ENCODE peak calls at places on chromosomes 3 and 15, in seven cellular contexts. One of them, this sample, is unnamed.

GRCh38 chr3:197366301-197367044 is 68.1 kb upstream of the DLG1 start:
- DNase-seq in AG04450: no peak
- DNase-seq in ovary: no peak
- DNase-seq in progenitor cell of endocrine pancreas: no peak
- DNase-seq in astrocyte: peak
- DNase-seq in breast epithelium: peak
- DNase-seq in mesothelial cell of epicardium: no peak
- DNase-seq in this sample: peak

GRCh38 chr3:114221165-114221880 is 16.1 kb downstream of the ZNF80 start:
- DNase-seq in astrocyte: peak
- DNase-seq in mesothelial cell of epicardium: no peak
- DNase-seq in progenitor cell of endocrine pancreas: no peak
- DNase-seq in ovary: no peak
- DNase-seq in breast epithelium: no peak
- DNase-seq in AG04450: no peak
- DNase-seq in this sample: peak

GRCh38 chr15:45785897-45786296 is 151.1 kb downstream of the SQOR start:
- DNase-seq in breast epithelium: no peak
- DNase-seq in AG04450: no peak
- DNase-seq in mesothelial cell of epicardium: no peak
- DNase-seq in progenitor cell of endocrine pancreas: no peak
- DNase-seq in astrocyte: no peak
- DNase-seq in ovary: no peak
- DNase-seq in this sample: no peak

GRCh38 chr3:5122741-5123706 is 932 bp downstream of the ARL8B start:
- DNase-seq in mesothelial cell of epicardium: no peak
- DNase-seq in astrocyte: peak
- DNase-seq in breast epithelium: peak
- DNase-seq in ovary: no peak
- DNase-seq in AG04450: no peak
- DNase-seq in progenitor cell of endocrine pancreas: no peak
- DNase-seq in this sample: peak

GRCh38 chr3:102537122-102537521 is 102.3 kb downstream of the ZPLD1 start:
- DNase-seq in progenitor cell of endocrine pancreas: no peak
- DNase-seq in AG04450: no peak
- DNase-seq in ovary: no peak
- DNase-seq in astrocyte: no peak
- DNase-seq in mesothelial cell of epicardium: no peak
- DNase-seq in breast epithelium: no peak
- DNase-seq in this sample: no peak

GRCh38 chr3:17420668-17421067 is 321.8 kb downstream of the TBC1D5 start:
- DNase-seq in mesothelial cell of epicardium: no peak
- DNase-seq in progenitor cell of endocrine pancreas: no peak
- DNase-seq in AG04450: no peak
- DNase-seq in breast epithelium: no peak
- DNase-seq in ovary: no peak
- DNase-seq in astrocyte: no peak
- DNase-seq in this sample: no peak

GRCh38 chr15:58472221-58472620 is 40.4 kb downstream of the LIPC start:
- DNase-seq in progenitor cell of endocrine pancreas: no peak
- DNase-seq in ovary: no peak
- DNase-seq in breast epithelium: no peak
- DNase-seq in mesothelial cell of epicardium: no peak
- DNase-seq in AG04450: no peak
- DNase-seq in astrocyte: no peak
- DNase-seq in this sample: no peak

GRCh38 chr3:172751188-172751571 is 654 bp downstream of the ECT2 start:
- DNase-seq in progenitor cell of endocrine pancreas: no peak
- DNase-seq in ovary: no peak
- DNase-seq in AG04450: no peak
- DNase-seq in astrocyte: no peak
- DNase-seq in mesothelial cell of epicardium: no peak
- DNase-seq in breast epithelium: no peak
- DNase-seq in this sample: peak

GRCh38 chr15:51768018-51768417 is 16.6 kb downstream of the TMOD2 start:
- DNase-seq in progenitor cell of endocrine pancreas: no peak
- DNase-seq in AG04450: no peak
- DNase-seq in ovary: no peak
- DNase-seq in breast epithelium: no peak
- DNase-seq in astrocyte: no peak
- DNase-seq in mesothelial cell of epicardium: no peak
- DNase-seq in this sample: no peak

GRCh38 chr3:65356331-65357286 is 668.8 kb upstream of the ADAMTS9 start:
- DNase-seq in progenitor cell of endocrine pancreas: peak
- DNase-seq in mesothelial cell of epicardium: no peak
- DNase-seq in breast epithelium: no peak
- DNase-seq in astrocyte: no peak
- DNase-seq in AG04450: no peak
- DNase-seq in ovary: peak
- DNase-seq in this sample: peak

GRCh38 chr3:107085261-107085660 is 292.0 kb upstream of the CCDC54 start:
- DNase-seq in ovary: no peak
- DNase-seq in progenitor cell of endocrine pancreas: no peak
- DNase-seq in astrocyte: peak
- DNase-seq in mesothelial cell of epicardium: no peak
- DNase-seq in breast epithelium: no peak
- DNase-seq in AG04450: no peak
- DNase-seq in this sample: peak

GRCh38 chr3:147940846-147941245 is 531.7 kb downstream of the ZIC1 start:
- DNase-seq in progenitor cell of endocrine pancreas: no peak
- DNase-seq in mesothelial cell of epicardium: no peak
- DNase-seq in AG04450: no peak
- DNase-seq in breast epithelium: no peak
- DNase-seq in ovary: no peak
- DNase-seq in astrocyte: no peak
- DNase-seq in this sample: no peak

GRCh38 chr15:97995881-97996603 is 35.5 kb downstream of the ARRDC4 start:
- DNase-seq in breast epithelium: peak
- DNase-seq in progenitor cell of endocrine pancreas: no peak
- DNase-seq in mesothelial cell of epicardium: no peak
- DNase-seq in astrocyte: no peak
- DNase-seq in AG04450: no peak
- DNase-seq in ovary: no peak
- DNase-seq in this sample: peak

GRCh38 chr15:64029633-64030032 is 16.7 kb downstream of the DAPK2 start:
- DNase-seq in AG04450: no peak
- DNase-seq in breast epithelium: no peak
- DNase-seq in astrocyte: no peak
- DNase-seq in mesothelial cell of epicardium: no peak
- DNase-seq in progenitor cell of endocrine pancreas: no peak
- DNase-seq in ovary: no peak
- DNase-seq in this sample: no peak

GRCh38 chr3:14980689-14981088 is 33.3 kb downstream of the NR2C2 start:
- DNase-seq in astrocyte: no peak
- DNase-seq in breast epithelium: no peak
- DNase-seq in progenitor cell of endocrine pancreas: no peak
- DNase-seq in ovary: no peak
- DNase-seq in AG04450: no peak
- DNase-seq in mesothelial cell of epicardium: no peak
- DNase-seq in this sample: no peak

GRCh38 chr3:67362686-67363085 is 291.7 kb downstream of the SUCLG2 start:
- DNase-seq in breast epithelium: no peak
- DNase-seq in progenitor cell of endocrine pancreas: no peak
- DNase-seq in AG04450: no peak
- DNase-seq in ovary: no peak
- DNase-seq in mesothelial cell of epicardium: no peak
- DNase-seq in astrocyte: peak
- DNase-seq in this sample: no peak

GRCh38 chr15:62141643-62142588 is 23.2 kb downstream of the C2CD4B start:
- DNase-seq in breast epithelium: no peak
- DNase-seq in mesothelial cell of epicardium: no peak
- DNase-seq in ovary: no peak
- DNase-seq in progenitor cell of endocrine pancreas: no peak
- DNase-seq in AG04450: no peak
- DNase-seq in astrocyte: peak
- DNase-seq in this sample: no peak

GRCh38 chr15:60162911-60163310 is 158.8 kb downstream of the FOXB1 start:
- DNase-seq in AG04450: no peak
- DNase-seq in progenitor cell of endocrine pancreas: no peak
- DNase-seq in astrocyte: peak
- DNase-seq in ovary: no peak
- DNase-seq in breast epithelium: no peak
- DNase-seq in mesothelial cell of epicardium: no peak
- DNase-seq in this sample: no peak

GRCh38 chr15:93428135-93428534 is 339.1 kb upstream of the RGMA start:
- DNase-seq in astrocyte: no peak
- DNase-seq in progenitor cell of endocrine pancreas: no peak
- DNase-seq in AG04450: no peak
- DNase-seq in breast epithelium: no peak
- DNase-seq in ovary: no peak
- DNase-seq in mesothelial cell of epicardium: no peak
- DNase-seq in this sample: no peak

GRCh38 chr3:126307591-126308393 is 49.4 kb downstream of the KLF15 start:
- DNase-seq in progenitor cell of endocrine pancreas: no peak
- DNase-seq in mesothelial cell of epicardium: no peak
- DNase-seq in AG04450: no peak
- DNase-seq in breast epithelium: no peak
- DNase-seq in ovary: no peak
- DNase-seq in astrocyte: no peak
- DNase-seq in this sample: no peak

GRCh38 chr15:48395532-48396011 is 64.3 kb downstream of the DUT start:
- DNase-seq in progenitor cell of endocrine pancreas: no peak
- DNase-seq in AG04450: no peak
- DNase-seq in ovary: peak
- DNase-seq in breast epithelium: peak
- DNase-seq in mesothelial cell of epicardium: no peak
- DNase-seq in astrocyte: peak
- DNase-seq in this sample: peak

GRCh38 chr3:29694783-29695182 is 413.9 kb downstream of the RBMS3 start:
- DNase-seq in mesothelial cell of epicardium: no peak
- DNase-seq in AG04450: peak
- DNase-seq in breast epithelium: no peak
- DNase-seq in progenitor cell of endocrine pancreas: no peak
- DNase-seq in ovary: no peak
- DNase-seq in astrocyte: peak
- DNase-seq in this sample: peak

GRCh38 chr3:16102905-16103364 is 71.5 kb upstream of the GALNT15 start:
- DNase-seq in ovary: no peak
- DNase-seq in progenitor cell of endocrine pancreas: no peak
- DNase-seq in astrocyte: peak
- DNase-seq in AG04450: peak
- DNase-seq in breast epithelium: no peak
- DNase-seq in mesothelial cell of epicardium: no peak
- DNase-seq in this sample: peak
- TF ChIP-seq CTCF in ovary: no peak
- TF ChIP-seq CTCF in progenitor cell of endocrine pancreas: no peak
- TF ChIP-seq CTCF in astrocyte: no peak
- TF ChIP-seq CTCF in AG04450: peak
- TF ChIP-seq CTCF in breast epithelium: no peak
- TF ChIP-seq CTCF in mesothelial cell of epicardium: no peak
- TF ChIP-seq CTCF in this sample: peak

GRCh38 chr3:32945136-32945535 is 6.3 kb upstream of the CCR4 start:
- DNase-seq in astrocyte: peak
- DNase-seq in AG04450: no peak
- DNase-seq in progenitor cell of endocrine pancreas: no peak
- DNase-seq in breast epithelium: no peak
- DNase-seq in ovary: no peak
- DNase-seq in mesothelial cell of epicardium: no peak
- DNase-seq in this sample: no peak
- TF ChIP-seq CTCF in astrocyte: no peak
- TF ChIP-seq CTCF in AG04450: no peak
- TF ChIP-seq CTCF in progenitor cell of endocrine pancreas: no peak
- TF ChIP-seq CTCF in breast epithelium: no peak
- TF ChIP-seq CTCF in ovary: no peak
- TF ChIP-seq CTCF in mesothelial cell of epicardium: no peak
- TF ChIP-seq CTCF in this sample: no peak

DNA sequence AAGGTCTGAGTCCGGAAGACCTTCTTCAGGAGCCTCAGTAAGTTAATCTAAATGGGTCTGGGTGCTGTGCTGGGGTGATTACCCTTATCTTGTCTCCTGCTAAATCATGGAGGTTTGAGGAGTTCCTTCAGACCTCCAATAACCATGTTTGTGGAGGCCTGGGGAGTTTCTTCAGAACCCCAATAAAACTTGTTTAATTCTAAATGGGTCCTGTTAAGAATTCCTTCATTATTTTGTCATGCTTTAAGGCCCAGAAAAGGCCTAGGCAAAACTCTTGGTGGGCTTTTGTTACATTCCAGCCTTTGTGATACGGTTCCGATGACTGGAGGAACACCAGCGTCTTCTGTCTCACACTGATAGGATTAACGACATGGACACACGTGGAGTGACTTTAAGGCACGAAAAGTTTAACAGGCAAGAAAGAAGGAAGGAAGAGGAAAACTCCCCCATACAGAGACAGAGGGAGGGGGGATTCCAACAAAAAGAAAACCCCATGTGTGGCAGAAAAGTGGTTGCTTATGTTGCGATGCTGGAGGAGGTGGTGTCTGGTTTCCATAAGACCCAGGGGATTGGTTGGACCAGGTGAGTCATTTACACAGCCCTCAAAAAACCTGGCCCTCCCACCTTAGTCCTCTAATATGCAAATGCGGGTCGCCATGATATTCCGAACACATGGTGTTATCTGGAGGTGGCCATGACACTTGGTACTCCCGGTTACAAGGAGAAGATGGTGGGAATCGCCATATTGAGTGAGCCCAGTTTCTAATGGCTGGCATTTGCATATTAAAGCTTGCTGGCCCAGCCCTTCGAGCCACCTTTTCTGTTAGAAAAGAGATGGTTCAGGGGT is 72.6 kb upstream of the MFGE8 start:
- DNase-seq in ovary: no peak
- DNase-seq in astrocyte: no peak
- DNase-seq in progenitor cell of endocrine pancreas: no peak
- DNase-seq in breast epithelium: no peak
- DNase-seq in mesothelial cell of epicardium: no peak
- DNase-seq in AG04450: no peak
- DNase-seq in this sample: no peak
- TF ChIP-seq CTCF in ovary: no peak
- TF ChIP-seq CTCF in astrocyte: no peak
- TF ChIP-seq CTCF in progenitor cell of endocrine pancreas: no peak
- TF ChIP-seq CTCF in breast epithelium: no peak
- TF ChIP-seq CTCF in mesothelial cell of epicardium: no peak
- TF ChIP-seq CTCF in AG04450: no peak
- TF ChIP-seq CTCF in this sample: no peak

DNA sequence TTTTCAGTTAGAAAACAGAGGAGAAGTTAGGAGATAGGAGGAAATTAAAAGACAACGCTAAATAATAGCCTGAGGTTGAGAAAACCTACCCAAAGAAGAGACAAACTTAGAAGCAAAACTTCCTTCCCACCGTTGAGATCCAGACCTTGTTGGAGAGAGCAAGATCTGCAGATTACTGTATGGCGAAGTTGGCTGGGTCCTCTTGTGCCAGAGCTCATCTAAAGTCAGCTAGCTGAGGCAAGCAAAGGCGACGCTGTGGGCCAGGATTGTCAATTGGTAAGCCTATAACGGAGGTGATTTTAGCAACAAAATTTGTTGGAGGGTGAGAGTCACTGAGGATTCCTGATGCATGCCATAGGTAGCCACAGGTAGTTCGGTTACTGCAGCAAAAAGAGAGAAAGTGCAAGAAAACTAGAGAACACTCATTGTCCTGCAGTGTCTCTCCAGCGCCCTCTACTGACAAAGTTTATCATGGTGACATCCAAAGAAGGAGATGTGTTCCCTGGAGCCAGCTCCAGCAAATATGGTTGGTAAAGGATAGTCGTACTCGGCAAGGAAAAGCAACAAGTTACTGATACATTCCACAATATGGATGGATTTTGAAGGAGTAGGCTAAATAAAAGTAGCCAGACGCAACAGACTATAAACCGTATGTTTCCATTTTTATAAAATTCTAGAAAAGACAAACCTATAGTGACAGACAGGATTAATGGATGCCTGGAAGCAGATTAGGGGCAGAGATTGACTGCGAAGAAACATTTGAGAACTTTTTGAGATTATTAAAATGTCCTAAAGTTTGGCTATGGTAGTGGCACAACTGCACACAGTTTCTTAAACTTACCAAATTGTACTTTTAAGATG is 9.8 kb upstream of the OR5K4 start:
- DNase-seq in AG04450: no peak
- DNase-seq in breast epithelium: no peak
- DNase-seq in progenitor cell of endocrine pancreas: no peak
- DNase-seq in mesothelial cell of epicardium: no peak
- DNase-seq in astrocyte: no peak
- DNase-seq in ovary: no peak
- DNase-seq in this sample: peak
- TF ChIP-seq CTCF in AG04450: peak
- TF ChIP-seq CTCF in breast epithelium: no peak
- TF ChIP-seq CTCF in progenitor cell of endocrine pancreas: peak
- TF ChIP-seq CTCF in mesothelial cell of epicardium: peak
- TF ChIP-seq CTCF in astrocyte: peak
- TF ChIP-seq CTCF in ovary: no peak
- TF ChIP-seq CTCF in this sample: peak